ENCODE peak calls at places on chromosome 13, in six cellular contexts. O is left ventricle myocardium inferior, I is NCI-H460, W is natural killer cell, P is GM13977, T is NCI-H345. X is an unnamed sample.
A peak's percentile ranks its signal among the peaks of the same experiment; 100 is the strongest.

GRCh38 chr13:99191900-99192399 is 8.7 kb upstream of the UBAC2 start:
- DNase-seq in O (no peak), P (no peak), T (no peak), I (no peak), W (no peak), X (no peak)

GRCh38 chr13:51895906-51896888 is 34.4 kb downstream of the CCDC70 start:
- DNase-seq in O (peak; percentile 30), I (peak; percentile 42), W (no peak), T (peak; percentile 4), P (peak; percentile 76), X (no peak)

GRCh38 chr13:31946091-31946770 is 85.3 kb upstream of the FRY start:
- DNase-seq in O (no peak), I (no peak), W (no peak), T (no peak), P (no peak), X (no peak)

GRCh38 chr13:94656766-94657165 is 55.1 kb downstream of the GPR180 start:
- DNase-seq in W (no peak), O (no peak), T (no peak), P (peak; percentile 18), I (no peak), X (no peak)

GRCh38 chr13:86051134-86052103 is 252.2 kb upstream of the SLITRK6 start:
- DNase-seq in P (no peak), W (no peak), O (no peak), I (no peak), T (peak; percentile 94), X (no peak)

GRCh38 chr13:49292742-49293498 is 45.2 kb downstream of the CDADC1 start:
- DNase-seq in P (no peak), W (no peak), T (peak; percentile 0), O (no peak), I (no peak), X (peak; percentile 65)

GRCh38 chr13:109673477-109673876 is 112.9 kb downstream of the IRS2 start:
- DNase-seq in P (no peak), T (no peak), I (no peak), O (no peak), W (no peak), X (no peak)

GRCh38 chr13:110657196-110657595 is 41.9 kb downstream of the NAXD start:
- DNase-seq in P (no peak), O (no peak), W (no peak), T (no peak), I (no peak), X (no peak)

GRCh38 chr13:61463027-61463426 is 47.4 kb upstream of the PCDH20 start:
- DNase-seq in I (no peak), W (no peak), T (peak; percentile 35), P (no peak), O (no peak), X (no peak)

GRCh38 chr13:88656751-88657150 is 985.6 kb downstream of the SLITRK5 start:
- DNase-seq in O (no peak), W (no peak), I (peak; percentile 21), T (no peak), P (no peak), X (no peak)

GRCh38 chr13:101415358-101416174 is 742 bp downstream of the NALCN start:
- DNase-seq in I (no peak), O (no peak), W (no peak), T (peak; percentile 14), P (peak; percentile 13), X (no peak)

GRCh38 chr13:32001392-32001768 is 30.2 kb upstream of the FRY start:
- DNase-seq in O (peak; percentile 51), I (peak; percentile 51), T (peak; percentile 5), W (no peak), P (peak; percentile 78), X (no peak)

GRCh38 chr13:114313061-114313860 is 1.0 kb upstream of the CHAMP1 start:
- DNase-seq in T (no peak), W (no peak), P (peak; percentile 73), O (no peak), I (no peak), X (no peak)

GRCh38 chr13:59641758-59642157 is 522.0 kb downstream of the DIAPH3 start:
- DNase-seq in W (no peak), T (no peak), I (no peak), P (no peak), O (no peak), X (no peak)

X was measured in tibial artery.